ENCODE peak calls at places on chromosomes 5 and 9, in six cellular contexts. E is A549, M is IMR-90, W is OCI-LY7, Q is astrocyte, T is SK-N-SH. A is an unnamed sample. For H3K4me1, the result is how much of the 10 kb centered on the place peaks cover.

GRCh38 chr9:13279284-13280162 is at the start of gene MPDZ:
- DNase-seq in E (peak), M (peak), W (no peak), Q (peak), T (peak), A (peak)

GRCh38 chr9:100499460-100499859 is 26.5 kb downstream of the TMEFF1 start:
- DNase-seq in E (no peak), M (no peak), W (no peak), Q (no peak), T (no peak), A (no peak)

GRCh38 chr9:22170162-22170932 is 161.2 kb upstream of the CDKN2B start:
- DNase-seq in E (no peak), M (peak), W (no peak), Q (peak), T (no peak), A (peak)

GRCh38 chr9:129164246-129164930 is 13.7 kb downstream of the IER5L start:
- DNase-seq in E (no peak), M (peak), W (no peak), Q (peak), T (no peak), A (peak)

GRCh38 chr5:168295574-168296201 is 4.2 kb downstream of the WWC1 start:
- DNase-seq in E (peak), M (peak), W (no peak), Q (peak), T (peak), A (peak)

GRCh38 chr5:138686668-138687067 is 66.6 kb upstream of the CTNNA1 start:
- DNase-seq in E (no peak), M (peak), W (no peak), Q (peak), T (no peak), A (no peak)

GRCh38 chr9:36382484-36382883 is 17.6 kb downstream of the RNF38 start:
- DNase-seq in E (no peak), M (peak), W (no peak), Q (no peak), T (no peak), A (peak)

GRCh38 chr9:27528886-27529315 is 713 bp downstream of the MOB3B start:
- DNase-seq in E (peak), M (no peak), W (peak), Q (peak), T (no peak), A (peak)

GRCh38 chr5:65831276-65831675 is 95.1 kb upstream of the ERBIN start:
- DNase-seq in E (no peak), M (no peak), W (no peak), Q (peak), T (no peak), A (no peak)

GRCh38 chr5:177595991-177596774 is 3.7 kb upstream of the B4GALT7 start:
- DNase-seq in E (no peak), M (no peak), W (no peak), Q (no peak), T (no peak), A (no peak)

GRCh38 chr9:5185220-5185840 is at the start of gene INSL6:
- DNase-seq in E (no peak), M (no peak), W (no peak), Q (no peak), T (no peak), A (no peak)

GRCh38 chr5:87094833-87095232 is 172.8 kb upstream of the RASA1 start:
- DNase-seq in E (no peak), M (no peak), W (no peak), Q (no peak), T (no peak), A (no peak)

GRCh38 chr9:20504930-20505329 is 117.4 kb downstream of the MLLT3 start:
- DNase-seq in E (no peak), M (no peak), W (no peak), Q (no peak), T (no peak), A (no peak)

GRCh38 chr5:86526811-86527348 is 90.9 kb upstream of the COX7C start:
- DNase-seq in E (no peak), M (no peak), W (no peak), Q (no peak), T (no peak), A (no peak)

GRCh38 chr5:97297063-97297715 is 114.1 kb upstream of the RIOK2 start:
- DNase-seq in E (no peak), M (peak), W (peak), Q (peak), T (peak), A (peak)

GRCh38 chr9:81687521-81688261 is 1.7 kb downstream of the TLE1 start:
- DNase-seq in E (peak), M (no peak), W (no peak), Q (peak), T (peak), A (peak)

GRCh38 chr5:66840527-66841013 is 244.4 kb downstream of the MAST4 start:
- DNase-seq in E (no peak), M (no peak), W (no peak), Q (peak), T (no peak), A (no peak)

GRCh38 chr5:3709058-3709723 is 113.6 kb downstream of the IRX1 start:
- DNase-seq in E (no peak), M (no peak), W (no peak), Q (no peak), T (no peak), A (no peak)

GRCh38 chr9:10921671-10922070 is 308.9 kb upstream of the PTPRD start:
- DNase-seq in E (no peak), M (no peak), W (no peak), Q (no peak), T (no peak), A (no peak)
- TF ChIP-seq CTCF in E (no peak), M (no peak), W (no peak), Q (no peak), T (no peak), A (no peak)

DNA sequence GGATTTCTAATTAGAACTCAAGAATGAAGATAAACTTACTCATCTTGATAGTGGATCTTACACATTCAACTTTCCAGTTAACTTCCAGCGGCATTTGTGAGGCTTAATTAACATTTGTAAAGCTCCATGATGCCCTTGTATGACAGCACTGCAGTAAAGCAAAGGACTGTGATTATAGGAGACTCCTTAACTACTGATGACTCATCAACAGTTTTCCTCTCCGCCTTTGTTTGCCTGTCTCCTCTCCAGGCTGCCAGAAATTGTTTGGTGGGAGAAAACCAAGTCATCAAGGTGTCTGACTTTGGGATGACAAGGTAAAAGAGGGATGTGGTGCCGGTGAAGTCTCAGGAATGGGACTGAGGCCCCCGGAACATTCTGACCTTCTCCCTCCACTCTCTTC is 20.4 kb upstream of the CYFIP2 start:
- DNase-seq in E (no peak), M (no peak), W (no peak), Q (peak), T (no peak), A (peak)
- H3K4me1 ChIP-seq in E (under half), M (under half), W (under half), Q (under half), T (under half), A (under half)

GRCh38 chr9:19124430-19124793 is 2.9 kb downstream of the PLIN2 start:
- DNase-seq in E (no peak), M (no peak), W (no peak), Q (no peak), T (no peak), A (no peak)

GRCh38 chr9:19119241-19119640 is 8.1 kb downstream of the PLIN2 start:
- DNase-seq in E (no peak), M (no peak), W (no peak), Q (no peak), T (no peak), A (no peak)

GRCh38 chr9:19119801-19120440 is 7.4 kb downstream of the PLIN2 start:
- DNase-seq in E (no peak), M (no peak), W (no peak), Q (no peak), T (no peak), A (no peak)

GRCh38 chr9:19122490-19123042 is 4.7 kb downstream of the PLIN2 start:
- DNase-seq in E (no peak), M (no peak), W (no peak), Q (no peak), T (no peak), A (no peak)

GRCh38 chr9:19120846-19121245 is 6.4 kb downstream of the PLIN2 start:
- DNase-seq in E (no peak), M (no peak), W (no peak), Q (no peak), T (no peak), A (no peak)
- H3K4me2 ChIP-seq in E (no peak), M (no peak), W (no peak), Q (no peak), T (no peak), A (no peak)

DNA sequence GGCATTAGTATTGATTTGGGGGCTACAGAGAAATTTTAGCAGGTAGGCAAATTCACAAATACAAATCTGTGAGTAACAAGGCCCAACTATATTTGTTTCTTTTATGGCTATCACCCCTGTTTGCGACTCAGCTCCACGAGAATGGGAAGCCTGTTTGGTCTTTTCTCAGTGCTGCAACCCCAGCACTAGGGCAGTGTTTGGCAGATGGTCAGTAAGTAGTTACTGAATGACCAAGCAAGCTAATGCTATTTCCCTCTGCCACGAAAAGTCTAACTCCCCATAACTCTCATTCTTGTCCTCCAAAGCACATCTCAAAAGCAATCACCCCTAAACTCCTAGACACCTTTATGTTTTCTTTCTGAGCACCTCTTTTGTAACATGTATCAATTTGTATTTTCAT is 245.6 kb downstream of the DNAH5 start:
- DNase-seq in E (no peak), M (no peak), W (no peak), Q (no peak), T (no peak), A (no peak)
- TF ChIP-seq CTCF in E (no peak), M (no peak), W (no peak), Q (no peak), T (no peak), A (no peak)

GRCh38 chr5:159206818-159207217 is 2.5 kb downstream of the RNF145 start:
- DNase-seq in E (no peak), M (no peak), W (no peak), Q (no peak), T (no peak), A (peak)
- H3K4me1 ChIP-seq in E (half or more), M (under half), W (under half), Q (under half), T (under half), A (under half)

DNA sequence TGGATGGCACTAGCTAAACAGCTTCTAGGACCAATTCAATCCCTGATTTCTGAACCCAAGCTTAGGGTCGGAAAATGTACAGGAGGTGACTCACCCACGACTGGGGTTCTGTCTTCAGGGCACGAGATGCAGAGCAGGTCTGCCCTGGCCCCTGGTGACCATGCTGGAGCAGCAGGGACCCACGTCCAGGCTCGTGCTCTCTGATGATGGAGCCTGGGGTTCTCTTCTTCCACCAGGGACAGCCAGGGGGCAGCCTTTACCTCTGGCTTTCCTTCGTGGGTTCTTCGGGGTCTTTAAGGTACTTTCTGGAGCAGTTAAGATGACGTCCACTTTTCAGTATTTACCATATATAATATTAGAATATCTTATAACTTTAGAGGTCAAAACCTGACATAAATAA is 2.1 kb downstream of the CFAP77 start:
- DNase-seq in E (no peak), M (no peak), W (peak), Q (no peak), T (peak), A (peak)
- H3K4me2 ChIP-seq in E (no peak), M (no peak), W (no peak), Q (no peak), T (no peak), A (no peak)

GRCh38 chr9:3847377-3847776 is 321.6 kb upstream of the RFX3 start:
- DNase-seq in E (no peak), M (no peak), W (no peak), Q (no peak), T (no peak), A (no peak)

GRCh38 chr9:3852545-3852944 is 326.7 kb upstream of the RFX3 start:
- DNase-seq in E (no peak), M (no peak), W (no peak), Q (no peak), T (no peak), A (no peak)

GRCh38 chr9:3850083-3850482 is 324.3 kb upstream of the RFX3 start:
- DNase-seq in E (no peak), M (no peak), W (no peak), Q (no peak), T (no peak), A (no peak)

GRCh38 chr9:3845549-3845948 is 319.7 kb upstream of the RFX3 start:
- DNase-seq in E (no peak), M (no peak), W (no peak), Q (no peak), T (no peak), A (no peak)

GRCh38 chr9:3848445-3849114 is 322.8 kb upstream of the RFX3 start:
- DNase-seq in E (no peak), M (peak), W (no peak), Q (no peak), T (peak), A (no peak)
- TF ChIP-seq CTCF in E (no peak), M (no peak), W (no peak), Q (no peak), T (peak), A (no peak)